ENCODE peak calls at places on chromosomes 16 and 17, in six cellular contexts. One of them, this sample, is unnamed. For H3K4me1 and H3K27me3, the result is how much of the 10 kb centered on the place peaks cover.

GRCh38 chr16:89669755-89670154 is 12.1 kb downstream of the SPATA33 start:
- DNase-seq in vagina: no peak
- DNase-seq in left ventricle myocardium inferior: no peak
- DNase-seq in right cardiac atrium: no peak
- DNase-seq in endodermal cell: no peak
- DNase-seq in cardiac muscle cell: no peak
- DNase-seq in this sample: no peak

GRCh38 chr16:9092282-9092962 is 978 bp downstream of the HAPSTR1 start:
- DNase-seq in vagina: no peak
- DNase-seq in cardiac muscle cell: peak
- DNase-seq in right cardiac atrium: peak
- DNase-seq in endodermal cell: peak
- DNase-seq in left ventricle myocardium inferior: peak
- DNase-seq in this sample: peak

GRCh38 chr17:75031972-75032895 is 14.5 kb downstream of the ATP5PD start:
- DNase-seq in cardiac muscle cell: peak
- DNase-seq in endodermal cell: peak
- DNase-seq in right cardiac atrium: peak
- DNase-seq in left ventricle myocardium inferior: peak
- DNase-seq in vagina: no peak
- DNase-seq in this sample: peak

GRCh38 chr16:66044616-66045015 is 321.9 kb upstream of the CDH5 start:
- DNase-seq in vagina: no peak
- DNase-seq in endodermal cell: no peak
- DNase-seq in cardiac muscle cell: no peak
- DNase-seq in right cardiac atrium: no peak
- DNase-seq in left ventricle myocardium inferior: no peak
- DNase-seq in this sample: no peak

GRCh38 chr17:64420143-64420670 is 28.7 kb upstream of the MILR1 start:
- DNase-seq in right cardiac atrium: no peak
- DNase-seq in endodermal cell: peak
- DNase-seq in cardiac muscle cell: peak
- DNase-seq in left ventricle myocardium inferior: no peak
- DNase-seq in vagina: no peak
- DNase-seq in this sample: peak

GRCh38 chr16:81080233-81080632 is 3.2 kb upstream of the C16orf46 start:
- DNase-seq in right cardiac atrium: no peak
- DNase-seq in vagina: no peak
- DNase-seq in left ventricle myocardium inferior: no peak
- DNase-seq in cardiac muscle cell: no peak
- DNase-seq in endodermal cell: no peak
- DNase-seq in this sample: no peak

GRCh38 chr17:43877451-43878155 is 29.7 kb downstream of the MPP2 start:
- DNase-seq in endodermal cell: peak
- DNase-seq in right cardiac atrium: no peak
- DNase-seq in cardiac muscle cell: no peak
- DNase-seq in vagina: no peak
- DNase-seq in left ventricle myocardium inferior: no peak
- DNase-seq in this sample: no peak

GRCh38 chr16:47136101-47136820 is 7.5 kb downstream of the NETO2 start:
- DNase-seq in cardiac muscle cell: no peak
- DNase-seq in left ventricle myocardium inferior: no peak
- DNase-seq in vagina: no peak
- DNase-seq in endodermal cell: no peak
- DNase-seq in right cardiac atrium: no peak
- DNase-seq in this sample: peak

GRCh38 chr16:48614759-48615158 is 4.8 kb upstream of the N4BP1 start:
- DNase-seq in endodermal cell: no peak
- DNase-seq in right cardiac atrium: no peak
- DNase-seq in left ventricle myocardium inferior: no peak
- DNase-seq in vagina: peak
- DNase-seq in cardiac muscle cell: no peak
- DNase-seq in this sample: no peak

GRCh38 chr17:52383493-52384100 is 225.1 kb upstream of the CA10 start:
- DNase-seq in cardiac muscle cell: peak
- DNase-seq in left ventricle myocardium inferior: no peak
- DNase-seq in endodermal cell: peak
- DNase-seq in vagina: no peak
- DNase-seq in right cardiac atrium: peak
- DNase-seq in this sample: peak

GRCh38 chr17:75645889-75646625 is 12.8 kb downstream of the SMIM5 start:
- DNase-seq in right cardiac atrium: peak
- DNase-seq in vagina: no peak
- DNase-seq in endodermal cell: peak
- DNase-seq in left ventricle myocardium inferior: no peak
- DNase-seq in cardiac muscle cell: no peak
- DNase-seq in this sample: no peak

GRCh38 chr16:62149646-62150045 is 113.4 kb upstream of the CDH8 start:
- DNase-seq in right cardiac atrium: no peak
- DNase-seq in vagina: no peak
- DNase-seq in left ventricle myocardium inferior: no peak
- DNase-seq in endodermal cell: no peak
- DNase-seq in cardiac muscle cell: no peak
- DNase-seq in this sample: no peak

GRCh38 chr17:16075949-16076348 is 76.3 kb downstream of the TTC19 start:
- DNase-seq in left ventricle myocardium inferior: no peak
- DNase-seq in right cardiac atrium: no peak
- DNase-seq in vagina: no peak
- DNase-seq in cardiac muscle cell: no peak
- DNase-seq in endodermal cell: no peak
- DNase-seq in this sample: no peak

GRCh38 chr16:60142991-60143705 is 1409.0 kb upstream of the GOT2 start:
- DNase-seq in right cardiac atrium: no peak
- DNase-seq in endodermal cell: no peak
- DNase-seq in left ventricle myocardium inferior: no peak
- DNase-seq in vagina: no peak
- DNase-seq in cardiac muscle cell: no peak
- DNase-seq in this sample: no peak

GRCh38 chr16:70432800-70433455 is 6.0 kb downstream of the ST3GAL2 start:
- DNase-seq in right cardiac atrium: no peak
- DNase-seq in vagina: no peak
- DNase-seq in endodermal cell: no peak
- DNase-seq in left ventricle myocardium inferior: no peak
- DNase-seq in cardiac muscle cell: peak
- DNase-seq in this sample: peak

GRCh38 chr16:70432304-70432799 is 6.5 kb downstream of the ST3GAL2 start:
- DNase-seq in right cardiac atrium: no peak
- DNase-seq in vagina: no peak
- DNase-seq in cardiac muscle cell: no peak
- DNase-seq in left ventricle myocardium inferior: no peak
- DNase-seq in endodermal cell: no peak
- DNase-seq in this sample: no peak

GRCh38 chr16:70433456-70434103 is 5.3 kb downstream of the ST3GAL2 start:
- DNase-seq in left ventricle myocardium inferior: peak
- DNase-seq in cardiac muscle cell: no peak
- DNase-seq in vagina: no peak
- DNase-seq in endodermal cell: no peak
- DNase-seq in right cardiac atrium: peak
- DNase-seq in this sample: peak

GRCh38 chr16:70437017-70437581 is 1.8 kb downstream of the ST3GAL2 start:
- DNase-seq in endodermal cell: peak
- DNase-seq in left ventricle myocardium inferior: no peak
- DNase-seq in right cardiac atrium: no peak
- DNase-seq in vagina: no peak
- DNase-seq in cardiac muscle cell: peak
- DNase-seq in this sample: peak

DNA sequence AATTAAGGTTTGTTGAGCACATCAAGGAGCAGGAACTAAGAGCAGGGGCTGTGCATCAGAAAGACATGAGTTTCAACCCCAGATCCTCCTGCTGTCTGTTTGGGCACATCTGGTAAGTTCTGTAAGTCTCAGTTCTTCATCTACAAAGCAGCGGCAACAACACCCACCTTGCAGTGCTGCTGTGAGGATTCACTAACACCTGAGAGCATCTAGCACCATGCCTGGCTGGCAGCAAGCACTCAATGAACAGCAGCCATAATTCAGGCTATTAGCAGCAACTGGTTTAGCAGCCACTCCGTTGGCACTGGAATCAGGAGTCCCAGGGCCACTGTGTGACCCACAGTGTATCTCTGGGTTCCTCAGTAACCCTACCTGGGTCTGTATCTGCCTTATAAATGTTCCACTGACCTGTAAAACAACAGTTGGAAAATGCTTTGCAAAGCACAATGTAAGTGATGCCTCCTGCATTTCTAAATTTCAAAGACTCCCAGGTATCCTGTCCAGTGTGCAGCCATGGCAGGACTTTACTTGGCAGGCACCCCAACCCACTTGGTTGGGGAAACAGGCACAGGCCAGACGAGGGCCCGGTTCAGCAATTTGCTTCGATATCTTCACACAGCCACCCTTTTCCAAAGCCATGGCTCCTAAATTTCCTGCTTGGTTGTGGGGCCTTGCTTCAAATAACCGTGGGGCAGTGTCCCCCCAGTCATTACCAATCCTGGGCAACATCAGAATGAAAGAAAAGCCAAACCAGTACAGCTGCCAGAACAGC is 4.2 kb downstream of the ST3GAL2 start:
- DNase-seq in cardiac muscle cell: no peak
- DNase-seq in left ventricle myocardium inferior: no peak
- DNase-seq in vagina: no peak
- DNase-seq in right cardiac atrium: no peak
- DNase-seq in endodermal cell: no peak
- DNase-seq in this sample: no peak
- H3K4me1 ChIP-seq in cardiac muscle cell: half or more
- H3K4me1 ChIP-seq in left ventricle myocardium inferior: half or more
- H3K4me1 ChIP-seq in vagina: half or more
- H3K4me1 ChIP-seq in right cardiac atrium: under half
- H3K4me1 ChIP-seq in endodermal cell: under half
- H3K4me1 ChIP-seq in this sample: under half

DNA sequence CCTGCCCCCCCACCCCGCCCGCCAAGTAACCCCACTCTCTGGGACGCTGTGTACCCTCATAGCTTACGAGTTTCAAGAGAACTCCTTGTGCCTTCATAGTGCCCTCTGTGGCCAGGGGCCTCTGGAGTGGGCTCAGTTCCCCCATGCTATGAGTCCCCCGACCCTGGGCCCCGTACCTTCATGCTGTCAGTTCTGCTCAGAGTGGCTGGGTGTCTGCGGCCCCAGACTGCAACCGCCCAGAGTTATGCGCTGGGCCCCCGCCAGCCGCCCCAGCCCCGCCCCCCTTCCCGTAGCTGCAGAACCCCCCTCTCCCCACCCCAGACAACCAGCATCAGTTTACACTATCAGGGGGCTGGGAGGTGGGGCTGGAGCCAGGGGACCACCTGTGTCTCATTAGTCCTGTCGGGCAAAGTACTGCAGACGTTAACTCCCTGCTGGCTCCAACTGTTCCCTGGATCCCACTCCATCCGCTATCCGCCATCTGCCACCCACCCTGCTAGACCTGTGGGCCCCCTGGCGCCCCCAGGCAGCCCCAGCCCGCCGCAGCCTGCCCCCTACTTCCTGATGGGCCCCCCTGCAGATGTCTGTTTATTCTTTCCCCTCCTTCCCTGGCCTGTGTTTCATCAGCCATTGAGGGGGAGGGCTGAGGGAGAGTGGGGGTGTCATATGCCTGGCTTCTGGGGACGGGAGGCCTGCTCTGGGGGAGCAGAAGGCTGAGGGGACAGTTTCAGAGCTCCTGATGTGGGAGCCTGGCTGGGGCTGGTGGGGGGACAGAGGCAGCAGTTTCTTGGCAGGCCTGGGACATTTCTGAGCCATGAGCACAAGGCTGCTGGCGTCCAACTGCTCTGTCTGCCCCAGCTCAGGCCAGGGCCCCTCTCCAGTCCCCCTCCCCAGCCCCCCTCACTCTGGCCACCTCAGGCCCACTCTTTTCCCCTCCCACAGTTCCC is at the start of gene MFAP4:
- DNase-seq in left ventricle myocardium inferior: peak
- DNase-seq in endodermal cell: peak
- DNase-seq in vagina: no peak
- DNase-seq in right cardiac atrium: peak
- DNase-seq in cardiac muscle cell: peak
- DNase-seq in this sample: peak
- H3K27me3 ChIP-seq in left ventricle myocardium inferior: under half
- H3K27me3 ChIP-seq in endodermal cell: under half
- H3K27me3 ChIP-seq in vagina: under half
- H3K27me3 ChIP-seq in right cardiac atrium: under half
- H3K27me3 ChIP-seq in cardiac muscle cell: under half
- H3K27me3 ChIP-seq in this sample: under half

GRCh38 chr17:40461036-40461721 is 17.9 kb downstream of the IGFBP4 start:
- DNase-seq in vagina: no peak
- DNase-seq in right cardiac atrium: peak
- DNase-seq in endodermal cell: no peak
- DNase-seq in left ventricle myocardium inferior: no peak
- DNase-seq in cardiac muscle cell: no peak
- DNase-seq in this sample: peak
- H3K27ac ChIP-seq in vagina: peak
- H3K27ac ChIP-seq in right cardiac atrium: peak
- H3K27ac ChIP-seq in endodermal cell: no peak
- H3K27ac ChIP-seq in left ventricle myocardium inferior: peak
- H3K27ac ChIP-seq in cardiac muscle cell: peak
- H3K27ac ChIP-seq in this sample: peak

DNA sequence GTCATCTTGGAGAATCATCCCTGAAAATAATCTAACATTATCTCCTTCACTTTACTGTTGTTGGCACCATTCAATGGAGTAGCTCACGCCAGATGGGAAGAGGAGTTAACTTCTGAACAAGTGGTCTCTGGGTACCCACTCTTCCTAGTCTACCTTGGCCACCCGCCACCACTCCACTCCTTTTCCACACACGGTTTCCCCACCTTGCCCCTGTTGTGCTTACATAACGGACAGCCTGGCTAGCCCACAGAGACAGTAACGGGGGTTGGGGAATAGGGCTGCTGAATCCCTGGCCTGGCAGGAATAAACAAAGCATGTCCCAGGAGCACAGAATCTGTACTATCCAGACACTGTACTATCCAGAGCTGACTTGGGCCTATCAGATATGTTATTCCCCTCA is 3.6 kb upstream of the MXRA7 start:
- DNase-seq in endodermal cell: no peak
- DNase-seq in cardiac muscle cell: no peak
- DNase-seq in right cardiac atrium: no peak
- DNase-seq in vagina: no peak
- DNase-seq in left ventricle myocardium inferior: no peak
- DNase-seq in this sample: no peak
- H3K4me1 ChIP-seq in endodermal cell: under half
- H3K4me1 ChIP-seq in cardiac muscle cell: under half
- H3K4me1 ChIP-seq in right cardiac atrium: under half
- H3K4me1 ChIP-seq in vagina: under half
- H3K4me1 ChIP-seq in left ventricle myocardium inferior: half or more
- H3K4me1 ChIP-seq in this sample: under half

GRCh38 chr16:85192233-85192632 is 80.0 kb upstream of the CIBAR2 start:
- DNase-seq in cardiac muscle cell: no peak
- DNase-seq in right cardiac atrium: no peak
- DNase-seq in vagina: no peak
- DNase-seq in left ventricle myocardium inferior: no peak
- DNase-seq in endodermal cell: no peak
- DNase-seq in this sample: no peak
- H3K27me3 ChIP-seq in cardiac muscle cell: under half
- H3K27me3 ChIP-seq in right cardiac atrium: under half
- H3K27me3 ChIP-seq in vagina: under half
- H3K27me3 ChIP-seq in left ventricle myocardium inferior: under half
- H3K27me3 ChIP-seq in endodermal cell: under half
- H3K27me3 ChIP-seq in this sample: under half

DNA sequence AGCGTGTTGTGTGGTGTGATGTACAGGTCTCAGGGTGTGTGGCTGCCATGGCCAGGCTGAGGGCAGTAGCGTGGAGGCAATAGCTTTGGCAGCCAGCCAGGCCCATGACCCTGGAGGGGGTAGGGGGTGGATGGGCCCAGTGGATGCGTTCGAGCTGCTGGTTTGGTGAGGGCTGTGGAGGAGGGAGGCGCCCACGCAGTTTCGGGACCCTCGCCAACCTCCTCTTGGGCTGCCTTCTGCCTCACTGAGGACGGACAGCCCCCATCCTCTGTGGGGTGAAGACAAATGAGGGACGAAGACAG is 238.6 kb upstream of the GSE1 start:
- DNase-seq in vagina: no peak
- DNase-seq in cardiac muscle cell: no peak
- DNase-seq in endodermal cell: no peak
- DNase-seq in right cardiac atrium: no peak
- DNase-seq in left ventricle myocardium inferior: no peak
- DNase-seq in this sample: no peak
- H3K27ac ChIP-seq in vagina: no peak
- H3K27ac ChIP-seq in cardiac muscle cell: no peak
- H3K27ac ChIP-seq in endodermal cell: no peak
- H3K27ac ChIP-seq in right cardiac atrium: no peak
- H3K27ac ChIP-seq in left ventricle myocardium inferior: no peak
- H3K27ac ChIP-seq in this sample: no peak

This sample was measured in GM23248.